ENCODE peak calls at places on chromosomes 13 and 19, in eight cellular contexts. One of them, this sample, is unnamed.

GRCh38 chr13:47904239-47904638 is 96.8 kb downstream of the SUCLA2 start:
- DNase-seq in T-helper 9 cell: no peak
- DNase-seq in bronchial epithelial cell: no peak
- DNase-seq in stimulated activated CD8-positive, alpha-beta memory T cell treated with anti-CD3 and anti-CD28 coated beads, Interleukin-2, amount 100 ng/mL, for 48 hours: no peak
- DNase-seq in NCI-H510A treated with DMSO at 0.1 percent for 48 hours: no peak
- DNase-seq in T follicular helper cell: no peak
- DNase-seq in psoas muscle: no peak
- DNase-seq in T1000: no peak
- DNase-seq in this sample: no peak

GRCh38 chr19:38250821-38251563 is 5.2 kb downstream of the PPP1R14A start:
- DNase-seq in stimulated activated CD8-positive, alpha-beta memory T cell treated with anti-CD3 and anti-CD28 coated beads, Interleukin-2, amount 100 ng/mL, for 48 hours: no peak
- DNase-seq in psoas muscle: peak
- DNase-seq in T-helper 9 cell: no peak
- DNase-seq in T follicular helper cell: no peak
- DNase-seq in bronchial epithelial cell: no peak
- DNase-seq in NCI-H510A treated with DMSO at 0.1 percent for 48 hours: peak
- DNase-seq in T1000: no peak
- DNase-seq in this sample: no peak

GRCh38 chr13:70889163-70889562 is 780.9 kb upstream of the KLHL1 start:
- DNase-seq in T1000: no peak
- DNase-seq in bronchial epithelial cell: no peak
- DNase-seq in T-helper 9 cell: no peak
- DNase-seq in NCI-H510A treated with DMSO at 0.1 percent for 48 hours: no peak
- DNase-seq in psoas muscle: no peak
- DNase-seq in stimulated activated CD8-positive, alpha-beta memory T cell treated with anti-CD3 and anti-CD28 coated beads, Interleukin-2, amount 100 ng/mL, for 48 hours: no peak
- DNase-seq in T follicular helper cell: no peak
- DNase-seq in this sample: no peak

GRCh38 chr19:15393963-15394362 is 14.4 kb upstream of the AKAP8 start:
- DNase-seq in T1000: no peak
- DNase-seq in T-helper 9 cell: no peak
- DNase-seq in psoas muscle: no peak
- DNase-seq in NCI-H510A treated with DMSO at 0.1 percent for 48 hours: no peak
- DNase-seq in T follicular helper cell: no peak
- DNase-seq in stimulated activated CD8-positive, alpha-beta memory T cell treated with anti-CD3 and anti-CD28 coated beads, Interleukin-2, amount 100 ng/mL, for 48 hours: no peak
- DNase-seq in bronchial epithelial cell: no peak
- DNase-seq in this sample: no peak

GRCh38 chr13:50075619-50076097 is 60.4 kb downstream of the KCNRG start:
- DNase-seq in stimulated activated CD8-positive, alpha-beta memory T cell treated with anti-CD3 and anti-CD28 coated beads, Interleukin-2, amount 100 ng/mL, for 48 hours: no peak
- DNase-seq in T-helper 9 cell: no peak
- DNase-seq in NCI-H510A treated with DMSO at 0.1 percent for 48 hours: no peak
- DNase-seq in bronchial epithelial cell: peak
- DNase-seq in T follicular helper cell: no peak
- DNase-seq in psoas muscle: no peak
- DNase-seq in T1000: no peak
- DNase-seq in this sample: no peak

GRCh38 chr19:34837262-34837661 is 64.2 kb upstream of the ZNF599 start:
- DNase-seq in bronchial epithelial cell: no peak
- DNase-seq in NCI-H510A treated with DMSO at 0.1 percent for 48 hours: no peak
- DNase-seq in psoas muscle: no peak
- DNase-seq in T follicular helper cell: no peak
- DNase-seq in stimulated activated CD8-positive, alpha-beta memory T cell treated with anti-CD3 and anti-CD28 coated beads, Interleukin-2, amount 100 ng/mL, for 48 hours: no peak
- DNase-seq in T-helper 9 cell: no peak
- DNase-seq in T1000: no peak
- DNase-seq in this sample: no peak

GRCh38 chr13:60584976-60585375 is 188.0 kb downstream of the TDRD3 start:
- DNase-seq in T follicular helper cell: no peak
- DNase-seq in T1000: peak
- DNase-seq in psoas muscle: no peak
- DNase-seq in bronchial epithelial cell: no peak
- DNase-seq in T-helper 9 cell: no peak
- DNase-seq in stimulated activated CD8-positive, alpha-beta memory T cell treated with anti-CD3 and anti-CD28 coated beads, Interleukin-2, amount 100 ng/mL, for 48 hours: no peak
- DNase-seq in NCI-H510A treated with DMSO at 0.1 percent for 48 hours: no peak
- DNase-seq in this sample: no peak

GRCh38 chr19:658916-659839 is 3.8 kb downstream of the RNF126 start:
- DNase-seq in NCI-H510A treated with DMSO at 0.1 percent for 48 hours: no peak
- DNase-seq in T-helper 9 cell: peak
- DNase-seq in bronchial epithelial cell: peak
- DNase-seq in T follicular helper cell: peak
- DNase-seq in psoas muscle: peak
- DNase-seq in T1000: no peak
- DNase-seq in stimulated activated CD8-positive, alpha-beta memory T cell treated with anti-CD3 and anti-CD28 coated beads, Interleukin-2, amount 100 ng/mL, for 48 hours: no peak
- DNase-seq in this sample: no peak